ENCODE peak calls at places on chromosomes 16 and 17, in nine cellular contexts. U is PC-9, Z is tibial nerve, M is aorta, R is esophagus squamous epithelium, H is right lobe of liver, E is left ventricle myocardium inferior, W is ovary, T is IMR-90. D is an unnamed sample.

GRCh38 chr16:4011225-4011939 is 104.9 kb downstream of the ADCY9 start:
- DNase-seq in M (no peak), Z (no peak), U (no peak), E (no peak), W (no peak), T (no peak), H (no peak), R (no peak), D (peak; percentile 77)

GRCh38 chr16:88755745-88756443 is 29.1 kb downstream of the PIEZO1 start:
- DNase-seq in M (no peak), Z (no peak), U (no peak), W (no peak), H (no peak), T (no peak), E (no peak), R (no peak), D (no peak)

GRCh38 chr17:9432867-9433495 is 142.6 kb downstream of the STX8 start:
- DNase-seq in H (no peak), Z (no peak), W (no peak), U (no peak), T (peak; percentile 33), R (no peak), E (no peak), M (no peak), D (peak; percentile 5)

GRCh38 chr17:7015587-7016020 is 3.2 kb downstream of the RNASEK start:
- DNase-seq in E (no peak), H (no peak), U (no peak), R (no peak), T (no peak), M (peak; percentile 77), Z (no peak), W (peak; percentile 54), D (peak; percentile 54)

GRCh38 chr17:13306310-13306962 is 288.6 kb upstream of the ELAC2 start:
- DNase-seq in E (no peak), M (no peak), H (no peak), Z (no peak), U (no peak), R (no peak), W (no peak), T (peak; percentile 84), D (peak; percentile 78)

GRCh38 chr17:82065193-82065637 is 389 bp downstream of the DUS1L start:
- DNase-seq in E (no peak), U (no peak), T (peak; percentile 24), R (no peak), M (no peak), Z (no peak), W (no peak), H (no peak), D (no peak)

GRCh38 chr17:3843935-3844516 is 2.0 kb downstream of the NCBP3 start:
- DNase-seq in M (peak; percentile 31), U (peak; percentile 59), E (no peak), Z (no peak), W (no peak), H (peak; percentile 60), R (no peak), T (no peak), D (peak; percentile 92)

GRCh38 chr16:84604477-84605013 is 13.3 kb downstream of the COTL1 start:
- DNase-seq in E (no peak), H (no peak), M (no peak), U (no peak), Z (no peak), R (no peak), W (no peak), T (no peak), D (no peak)

GRCh38 chr17:8746501-8747236 is 2.0 kb upstream of the CCDC42 start:
- DNase-seq in Z (no peak), M (no peak), E (no peak), U (no peak), W (no peak), H (no peak), T (peak; percentile 5), R (no peak), D (no peak)

GRCh38 chr16:29815032-29815721 is 775 bp upstream of the PAGR1 start:
- DNase-seq in R (no peak), W (peak; percentile 70), Z (no peak), T (no peak), M (no peak), U (no peak), H (peak; percentile 61), E (peak; percentile 51), D (peak; percentile 64)

GRCh38 chr16:66266436-66267286 is 99.8 kb upstream of the CDH5 start:
- DNase-seq in U (no peak), E (peak; percentile 76), M (peak; percentile 83), Z (peak; percentile 75), H (no peak), W (peak; percentile 76), T (peak; percentile 90), R (no peak), D (peak; percentile 40)

GRCh38 chr17:76383645-76384221 is 676 bp upstream of the SPHK1 start:
- DNase-seq in U (no peak), W (peak; percentile 53), H (peak; percentile 61), T (peak; percentile 53), R (no peak), Z (peak; percentile 24), E (peak; percentile 56), M (peak; percentile 90), D (peak; percentile 89)

GRCh38 chr17:13484020-13484419 is 117.7 kb downstream of the HS3ST3A1 start:
- DNase-seq in W (no peak), M (no peak), E (no peak), U (no peak), R (no peak), Z (no peak), T (peak; percentile 78), H (no peak), D (no peak)

GRCh38 chr16:2497641-2498040 is 16.1 kb upstream of the ATP6V0C start:
- DNase-seq in W (no peak), M (no peak), R (no peak), U (no peak), E (no peak), T (no peak), H (no peak), Z (no peak), D (no peak)

GRCh38 chr17:61833536-61834203 is 29.7 kb downstream of the BRIP1 start:
- DNase-seq in H (no peak), Z (no peak), W (no peak), T (peak; percentile 76), E (no peak), M (no peak), U (peak; percentile 36), R (no peak), D (no peak)

GRCh38 chr17:70091681-70092080 is 16.7 kb downstream of the KCNJ16 start:
- DNase-seq in T (peak; percentile 62), M (no peak), H (no peak), U (no peak), R (no peak), Z (no peak), W (no peak), E (no peak), D (no peak)

GRCh38 chr16:51034481-51035109 is 116.5 kb downstream of the SALL1 start:
- DNase-seq in T (no peak), Z (no peak), W (no peak), M (no peak), E (no peak), H (no peak), R (no peak), U (no peak), D (no peak)

GRCh38 chr17:10059684-10060211 is 138.7 kb downstream of the GAS7 start:
- DNase-seq in M (peak; percentile 74), H (no peak), U (no peak), E (peak; percentile 64), Z (no peak), W (no peak), T (peak; percentile 15), R (no peak), D (no peak)

GRCh38 chr17:49994085-49995054 is 654 bp downstream of the DLX3 start:
- DNase-seq in E (no peak), H (no peak), M (peak; percentile 69), Z (no peak), T (no peak), W (peak; percentile 38), U (peak; percentile 18), R (no peak), D (peak; percentile 91)

GRCh38 chr17:34025179-34025551 is 229.9 kb upstream of the CCL2 start:
- DNase-seq in U (no peak), W (no peak), R (no peak), E (no peak), H (no peak), M (no peak), T (no peak), Z (no peak), D (no peak)

DNA sequence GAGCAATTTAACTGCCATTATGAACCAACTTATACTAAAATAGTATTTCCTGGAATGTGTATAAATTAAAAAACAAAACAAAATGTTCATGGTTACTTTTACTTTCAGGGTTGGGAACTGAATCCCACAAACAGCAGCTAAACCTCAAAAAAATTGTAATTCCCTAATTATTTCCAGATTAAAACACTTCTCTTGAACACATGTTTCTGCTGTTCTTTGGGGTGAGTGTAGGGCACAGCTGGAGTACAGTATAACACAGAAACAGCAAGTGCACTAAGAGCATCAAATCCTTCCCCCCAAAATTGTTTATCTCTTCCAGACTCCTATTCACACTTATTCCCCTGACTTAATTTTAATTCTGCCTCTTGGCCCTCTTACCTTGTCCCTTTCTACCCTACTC is 56.4 kb downstream of the KANSL1 start:
- DNase-seq in W (no peak), R (no peak), Z (no peak), H (no peak), U (no peak), T (no peak), M (no peak), E (no peak), D (no peak)
- H3K4me1 ChIP-seq in W (peaks cover 7% of the 10 kb centered on the region), R (peaks cover 32% of the 10 kb centered on the region), Z (peaks cover 45% of the 10 kb centered on the region), H (peaks cover 47% of the 10 kb centered on the region), U (peaks cover 4% of the 10 kb centered on the region), T (peaks cover 2% of the 10 kb centered on the region), M (peaks cover 8% of the 10 kb centered on the region), E (peaks cover 96% of the 10 kb centered on the region), D (no peaks in the 10 kb centered on the region)

GRCh38 chr16:86885139-86885538 is 306.8 kb downstream of the FOXL1 start:
- DNase-seq in Z (no peak), W (no peak), R (no peak), M (no peak), E (no peak), T (no peak), H (no peak), U (no peak), D (no peak)
- H3K4me1 ChIP-seq in Z (peaks cover 9% of the 10 kb centered on the region), W (no peaks in the 10 kb centered on the region), R (no peaks in the 10 kb centered on the region), M (no peaks in the 10 kb centered on the region), E (peaks cover 13% of the 10 kb centered on the region), T (peaks cover 5% of the 10 kb centered on the region), H (no peaks in the 10 kb centered on the region), U (no peaks in the 10 kb centered on the region), D (no peaks in the 10 kb centered on the region)

GRCh38 chr16:12548270-12548983 is 255.3 kb downstream of the CPPED1 start:
- DNase-seq in W (no peak), Z (no peak), R (no peak), T (no peak), H (no peak), U (no peak), M (no peak), E (no peak), D (no peak)
- H3K4me1 ChIP-seq in W (no peaks in the 10 kb centered on the region), Z (no peaks in the 10 kb centered on the region), R (peaks cover 6% of the 10 kb centered on the region), T (peaks cover 2% of the 10 kb centered on the region), H (no peaks in the 10 kb centered on the region), U (no peaks in the 10 kb centered on the region), M (no peaks in the 10 kb centered on the region), E (no peaks in the 10 kb centered on the region), D (peaks cover 8% of the 10 kb centered on the region)

DNA sequence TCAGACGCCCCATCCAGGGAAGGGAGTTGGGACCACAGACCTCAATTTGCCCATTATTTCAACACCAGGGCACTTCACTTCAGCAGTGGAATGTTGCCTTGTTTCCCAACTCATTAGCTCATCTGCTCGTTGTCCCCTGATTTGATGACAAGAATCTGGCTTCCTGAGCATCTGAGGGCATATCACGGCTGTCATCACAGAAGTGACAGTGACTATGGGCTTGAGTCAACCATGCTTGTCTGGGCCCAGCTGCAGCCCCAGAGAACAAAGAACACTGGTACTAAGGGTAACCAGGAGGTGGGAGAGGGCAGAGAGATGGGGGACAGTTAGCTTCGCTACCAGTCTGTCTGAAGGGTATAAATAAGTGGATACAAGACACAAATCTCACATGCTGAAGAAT is 266.0 kb upstream of the SDK2 start:
- DNase-seq in W (no peak), U (no peak), E (no peak), R (no peak), H (no peak), T (no peak), M (no peak), Z (no peak), D (peak; percentile 30)
- H3K4me1 ChIP-seq in W (no peaks in the 10 kb centered on the region), U (no peaks in the 10 kb centered on the region), E (no peaks in the 10 kb centered on the region), R (no peaks in the 10 kb centered on the region), H (no peaks in the 10 kb centered on the region), T (no peaks in the 10 kb centered on the region), M (no peaks in the 10 kb centered on the region), Z (no peaks in the 10 kb centered on the region), D (no peaks in the 10 kb centered on the region)

D was measured in endodermal cell.